ENCODE peak calls at places on chromosomes 11 and 22, in seven cellular contexts. T, M, Q, P, C, X and D are unnamed samples. For H3K9me3, the result is how much of the 10 kb centered on the place peaks cover.

GRCh38 chr22:35506259-35506570 is 34.4 kb upstream of the RASD2 start:
- DNase-seq in T (no peak), M (no peak), Q (no peak), P (no peak), C (no peak), X (peak), D (no peak)

GRCh38 chr11:27437824-27438594 is 34.6 kb downstream of the LGR4 start:
- DNase-seq in T (no peak), M (no peak), Q (no peak), P (no peak), C (no peak), X (no peak), D (no peak)

GRCh38 chr11:11400635-11401232 is 47.7 kb upstream of the CSNK2A3 start:
- DNase-seq in T (no peak), M (no peak), Q (no peak), P (no peak), C (peak), X (no peak), D (no peak)

GRCh38 chr11:19777342-19778102 is 64.9 kb downstream of the NAV2 start:
- DNase-seq in T (no peak), M (peak), Q (no peak), P (no peak), C (peak), X (peak), D (no peak)

GRCh38 chr11:113802621-113803020 is 23.0 kb downstream of the CLDN25 start:
- DNase-seq in T (no peak), M (no peak), Q (no peak), P (no peak), C (no peak), X (no peak), D (no peak)

GRCh38 chr11:86365566-86365965 is 9.1 kb upstream of the CCDC81 start:
- DNase-seq in T (no peak), M (no peak), Q (no peak), P (no peak), C (no peak), X (peak), D (no peak)

GRCh38 chr11:66335531-66336233 is 552 bp downstream of the RIN1 start:
- DNase-seq in T (no peak), M (no peak), Q (peak), P (no peak), C (peak), X (peak), D (peak)

GRCh38 chr11:17405232-17406005 is 17.0 kb upstream of the KCNJ11 start:
- DNase-seq in T (peak), M (peak), Q (peak), P (peak), C (peak), X (peak), D (peak)

GRCh38 chr11:37509471-37509870 is 911.4 kb upstream of the RAG2 start:
- DNase-seq in T (no peak), M (no peak), Q (no peak), P (no peak), C (no peak), X (no peak), D (no peak)

GRCh38 chr11:130156108-130157022 is 3.2 kb upstream of the ST14 start:
- DNase-seq in T (no peak), M (peak), Q (no peak), P (no peak), C (no peak), X (no peak), D (no peak)

GRCh38 chr11:70290341-70291065 is 20.0 kb downstream of the PPFIA1 start:
- DNase-seq in T (no peak), M (no peak), Q (no peak), P (no peak), C (no peak), X (no peak), D (no peak)

GRCh38 chr22:27489265-27489675 is 312.3 kb downstream of the MN1 start:
- DNase-seq in T (no peak), M (no peak), Q (peak), P (peak), C (no peak), X (peak), D (no peak)

GRCh38 chr22:29205260-29205597 is 467 bp upstream of the EMID1 start:
- DNase-seq in T (no peak), M (no peak), Q (no peak), P (no peak), C (no peak), X (no peak), D (no peak)

GRCh38 chr22:19150482-19151328 is 613 bp upstream of the GSC2 start:
- DNase-seq in T (no peak), M (no peak), Q (peak), P (no peak), C (no peak), X (no peak), D (no peak)

GRCh38 chr11:120739780-120740179 is 228.2 kb downstream of the GRIK4 start:
- DNase-seq in T (no peak), M (no peak), Q (peak), P (no peak), C (no peak), X (no peak), D (no peak)

GRCh38 chr11:77202941-77203900 is 75.2 kb downstream of the MYO7A start:
- DNase-seq in T (no peak), M (no peak), Q (no peak), P (peak), C (peak), X (no peak), D (no peak)

GRCh38 chr22:37126383-37126782 is 16.9 kb upstream of the TMPRSS6 start:
- DNase-seq in T (no peak), M (no peak), Q (no peak), P (no peak), C (peak), X (no peak), D (no peak)

GRCh38 chr11:85133636-85134035 is 493.5 kb downstream of the DLG2 start:
- DNase-seq in T (no peak), M (no peak), Q (no peak), P (no peak), C (no peak), X (no peak), D (no peak)

GRCh38 chr22:41075946-41076345 is 16.4 kb upstream of the EP300 start:
- DNase-seq in T (no peak), M (no peak), Q (no peak), P (no peak), C (no peak), X (no peak), D (no peak)

GRCh38 chr11:26522912-26523610 is 49.0 kb downstream of the MUC15 start:
- DNase-seq in T (no peak), M (no peak), Q (no peak), P (no peak), C (peak), X (peak), D (no peak)

GRCh38 chr11:48384670-48385069 is 18.4 kb upstream of the OR4C5 start:
- DNase-seq in T (no peak), M (no peak), Q (no peak), P (no peak), C (no peak), X (no peak), D (no peak)

GRCh38 chr11:64355078-64355940 is 3.7 kb upstream of the RPS6KA4 start:
- DNase-seq in T (peak), M (peak), Q (peak), P (peak), C (peak), X (peak), D (peak)

GRCh38 chr11:2464451-2465165 is 19.8 kb downstream of the KCNQ1 start:
- DNase-seq in T (no peak), M (no peak), Q (no peak), P (peak), C (no peak), X (no peak), D (peak)

GRCh38 chr22:37334859-37335818 is 52.8 kb downstream of the CYTH4 start:
- DNase-seq in T (no peak), M (no peak), Q (peak), P (no peak), C (peak), X (no peak), D (no peak)

GRCh38 chr11:69903206-69903605 is 84.0 kb upstream of the FGF3 start:
- DNase-seq in T (no peak), M (no peak), Q (no peak), P (no peak), C (no peak), X (no peak), D (no peak)

GRCh38 chr11:45145083-45145420 is 1.4 kb upstream of the PRDM11 start:
- DNase-seq in T (no peak), M (no peak), Q (no peak), P (no peak), C (no peak), X (no peak), D (no peak)

GRCh38 chr11:47109882-47110281 is 66.8 kb downstream of the ARFGAP2 start:
- DNase-seq in T (no peak), M (no peak), Q (no peak), P (no peak), C (no peak), X (no peak), D (no peak)

GRCh38 chr11:134474070-134474860 is 62.2 kb upstream of the B3GAT1 start:
- DNase-seq in T (no peak), M (no peak), Q (no peak), P (peak), C (peak), X (no peak), D (no peak)

GRCh38 chr11:96246718-96247540 is 96.1 kb downstream of the MAML2 start:
- DNase-seq in T (no peak), M (no peak), Q (no peak), P (no peak), C (no peak), X (peak), D (no peak)

GRCh38 chr11:62671604-62672528 is at the start of the genes LBHD1 and UQCC3:
- DNase-seq in T (peak), M (peak), Q (peak), P (peak), C (peak), X (peak), D (peak)

GRCh38 chr11:8258771-8259170 is 4.9 kb downstream of the LMO1 start:
- DNase-seq in T (no peak), M (no peak), Q (no peak), P (peak), C (peak), X (peak), D (no peak)

GRCh38 chr22:20249797-20250354 is 18.2 kb downstream of the RTN4R start:
- DNase-seq in T (no peak), M (no peak), Q (no peak), P (no peak), C (no peak), X (peak), D (no peak)

GRCh38 chr22:48675141-48675827 is 1152.4 kb downstream of the BRD1 start:
- DNase-seq in T (no peak), M (no peak), Q (no peak), P (no peak), C (no peak), X (no peak), D (no peak)

GRCh38 chr22:48670747-48671146 is 1156.9 kb downstream of the BRD1 start:
- DNase-seq in T (no peak), M (no peak), Q (no peak), P (no peak), C (no peak), X (no peak), D (no peak)

GRCh38 chr22:48673806-48674500 is 1153.7 kb downstream of the BRD1 start:
- DNase-seq in T (no peak), M (no peak), Q (no peak), P (no peak), C (no peak), X (no peak), D (no peak)

GRCh38 chr22:48670317-48670716 is 1157.4 kb downstream of the BRD1 start:
- DNase-seq in T (no peak), M (no peak), Q (no peak), P (no peak), C (no peak), X (no peak), D (no peak)

GRCh38 chr22:48672387-48672786 is 1155.3 kb downstream of the BRD1 start:
- DNase-seq in T (no peak), M (no peak), Q (no peak), P (no peak), C (no peak), X (no peak), D (no peak)
- H3K9me3 ChIP-seq in T (under half), M (under half), Q (under half), P (under half), C (under half), X (half or more), D (under half)

DNA sequence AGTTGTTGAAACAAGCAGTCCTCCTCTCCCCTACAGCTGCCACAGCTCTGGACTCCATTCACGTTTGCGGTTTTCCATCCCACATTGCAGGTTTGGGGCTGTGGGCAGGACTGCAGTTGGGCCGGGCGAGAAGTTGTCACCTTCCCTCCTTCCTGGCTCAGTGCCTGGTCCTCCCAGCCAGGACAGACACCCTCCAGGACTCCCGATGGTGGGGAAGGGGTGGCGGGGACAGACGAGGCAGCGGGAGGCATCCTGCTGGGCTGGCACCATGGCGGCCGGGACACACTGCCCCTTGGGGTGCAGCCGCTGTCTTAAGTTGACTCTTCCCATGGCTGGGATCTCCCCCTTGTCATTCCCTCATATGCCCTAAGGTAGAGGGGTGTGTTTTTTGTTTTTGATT is 615.2 kb downstream of the BRD1 start:
- DNase-seq in T (peak), M (no peak), Q (no peak), P (peak), C (peak), X (no peak), D (peak)
- H3K9me3 ChIP-seq in T (under half), M (under half), Q (under half), P (under half), C (under half), X (half or more), D (under half)

GRCh38 chr11:68621826-68622225 is 62.5 kb upstream of the GAL start:
- DNase-seq in T (no peak), M (no peak), Q (no peak), P (no peak), C (no peak), X (no peak), D (no peak)
- H3K9me3 ChIP-seq in T (under half), M (under half), Q (under half), P (under half), C (under half), X (under half), D (under half)

GRCh38 chr11:106234794-106235193 is 157.3 kb downstream of the AASDHPPT start:
- DNase-seq in T (no peak), M (no peak), Q (no peak), P (no peak), C (no peak), X (no peak), D (no peak)

GRCh38 chr11:106242723-106243405 is 165.4 kb downstream of the AASDHPPT start:
- DNase-seq in T (no peak), M (no peak), Q (no peak), P (no peak), C (no peak), X (no peak), D (no peak)

GRCh38 chr11:106236295-106236694 is 158.8 kb downstream of the AASDHPPT start:
- DNase-seq in T (no peak), M (no peak), Q (no peak), P (no peak), C (no peak), X (no peak), D (no peak)

GRCh38 chr11:106241601-106242257 is 164.3 kb downstream of the AASDHPPT start:
- DNase-seq in T (no peak), M (no peak), Q (no peak), P (no peak), C (no peak), X (no peak), D (no peak)

GRCh38 chr11:106238704-106239360 is 161.4 kb downstream of the AASDHPPT start:
- DNase-seq in T (no peak), M (no peak), Q (no peak), P (no peak), C (no peak), X (no peak), D (no peak)
- H3K9me3 ChIP-seq in T (under half), M (under half), Q (under half), P (under half), C (under half), X (under half), D (under half)

DNA sequence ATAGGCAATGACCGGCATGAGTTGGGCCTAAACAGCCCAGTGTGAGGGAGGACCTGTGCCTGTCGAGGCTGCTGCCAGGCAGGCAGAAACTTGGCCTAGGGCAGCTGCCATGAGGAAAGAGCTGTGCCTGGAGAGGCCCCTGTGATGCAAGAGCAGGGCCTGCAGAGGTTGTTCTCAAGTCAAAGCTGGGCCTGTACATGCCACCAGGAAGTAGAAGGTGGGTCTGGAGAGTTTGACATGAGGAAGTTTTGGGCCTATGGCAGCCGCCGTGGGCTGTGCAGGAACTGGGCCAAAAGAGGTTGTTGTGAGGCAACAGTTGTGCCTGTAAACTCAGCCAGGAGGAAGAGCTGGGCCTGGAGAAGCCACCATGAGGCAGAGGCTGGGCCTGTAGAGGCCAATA is 43.2 kb downstream of the OR4C45 start:
- DNase-seq in T (no peak), M (no peak), Q (no peak), P (no peak), C (no peak), X (no peak), D (no peak)
- H3K9me3 ChIP-seq in T (under half), M (under half), Q (under half), P (half or more), C (half or more), X (under half), D (under half)